ENCODE peak calls at places on chromosomes 13 and 19, in five cellular contexts. One of them, this sample, is unnamed.

GRCh38 chr19:53927745-53928144 is 18.7 kb downstream of the CACNG7 start:
- DNase-seq in neural progenitor cell: peak; percentile 91
- DNase-seq in tibial artery: no peak
- DNase-seq in HCEC 1CT: no peak
- DNase-seq in B cell: no peak
- DNase-seq in this sample: no peak

GRCh38 chr19:19079571-19079970 is 15.8 kb downstream of the SLC25A42 start:
- DNase-seq in neural progenitor cell: no peak
- DNase-seq in tibial artery: no peak
- DNase-seq in HCEC 1CT: no peak
- DNase-seq in B cell: no peak
- DNase-seq in this sample: no peak

GRCh38 chr19:42421591-42422031 is 5.6 kb downstream of the LIPE start:
- DNase-seq in neural progenitor cell: no peak
- DNase-seq in tibial artery: no peak
- DNase-seq in HCEC 1CT: no peak
- DNase-seq in B cell: no peak
- DNase-seq in this sample: no peak

GRCh38 chr19:4633140-4633967 is 6.0 kb upstream of the TNFAIP8L1 start:
- DNase-seq in neural progenitor cell: peak; percentile 70
- DNase-seq in tibial artery: no peak
- DNase-seq in HCEC 1CT: peak; percentile 81
- DNase-seq in B cell: peak; percentile 53
- DNase-seq in this sample: no peak

GRCh38 chr19:48780684-48781391 is 25.5 kb downstream of the FGF21 start:
- DNase-seq in neural progenitor cell: no peak
- DNase-seq in tibial artery: no peak
- DNase-seq in HCEC 1CT: peak; percentile 56
- DNase-seq in B cell: no peak
- DNase-seq in this sample: no peak

GRCh38 chr13:34913040-34913439 is 29.0 kb upstream of the NBEA start:
- DNase-seq in neural progenitor cell: peak; percentile 71
- DNase-seq in tibial artery: no peak
- DNase-seq in HCEC 1CT: no peak
- DNase-seq in B cell: no peak
- DNase-seq in this sample: no peak

GRCh38 chr19:6527893-6528543 is 2.8 kb upstream of the TNFSF9 start:
- DNase-seq in neural progenitor cell: no peak
- DNase-seq in tibial artery: no peak
- DNase-seq in HCEC 1CT: no peak
- DNase-seq in B cell: peak; percentile 83
- DNase-seq in this sample: no peak

GRCh38 chr19:46925548-46925950 is 64.8 kb downstream of the ARHGAP35 start:
- DNase-seq in neural progenitor cell: no peak
- DNase-seq in tibial artery: no peak
- DNase-seq in HCEC 1CT: no peak
- DNase-seq in B cell: no peak
- DNase-seq in this sample: no peak

GRCh38 chr19:13606156-13606555 is 99.9 kb upstream of the CACNA1A start:
- DNase-seq in neural progenitor cell: no peak
- DNase-seq in tibial artery: no peak
- DNase-seq in HCEC 1CT: no peak
- DNase-seq in B cell: no peak
- DNase-seq in this sample: no peak

GRCh38 chr13:37918116-37919100 is 48.8 kb upstream of the TRPC4 start:
- DNase-seq in neural progenitor cell: peak; percentile 3
- DNase-seq in tibial artery: no peak
- DNase-seq in HCEC 1CT: no peak
- DNase-seq in B cell: no peak
- DNase-seq in this sample: no peak